ENCODE peak calls at places on chromosomes 11 and 22, in four cellular contexts. One of them, this sample, is unnamed.

GRCh38 chr22:41345807-41346335 is 35.9 kb upstream of the TEF start:
- DNase-seq in HEK293T: no peak
- DNase-seq in stimulated activated CD4-positive, alpha-beta T cell treated with anti-CD3 and anti-CD28 coated beads, Interleukin-2, amount 100 ng/mL, for 48 hours: no peak
- DNase-seq in NCI-H146: no peak
- DNase-seq in this sample: no peak

GRCh38 chr22:48197189-48197690 is 1434.8 kb downstream of the TBC1D22A start:
- DNase-seq in HEK293T: no peak
- DNase-seq in stimulated activated CD4-positive, alpha-beta T cell treated with anti-CD3 and anti-CD28 coated beads, Interleukin-2, amount 100 ng/mL, for 48 hours: no peak
- DNase-seq in NCI-H146: no peak
- DNase-seq in this sample: no peak

GRCh38 chr22:36860017-36860416 is 789 bp upstream of the NCF4 start:
- DNase-seq in HEK293T: no peak
- DNase-seq in stimulated activated CD4-positive, alpha-beta T cell treated with anti-CD3 and anti-CD28 coated beads, Interleukin-2, amount 100 ng/mL, for 48 hours: no peak
- DNase-seq in NCI-H146: no peak
- DNase-seq in this sample: no peak

GRCh38 chr11:106990322-106990721 is 28.0 kb downstream of the GUCY1A2 start:
- DNase-seq in HEK293T: no peak
- DNase-seq in stimulated activated CD4-positive, alpha-beta T cell treated with anti-CD3 and anti-CD28 coated beads, Interleukin-2, amount 100 ng/mL, for 48 hours: no peak
- DNase-seq in NCI-H146: no peak
- DNase-seq in this sample: no peak

GRCh38 chr22:35383679-35384071 is 2.8 kb downstream of the HMOX1 start:
- DNase-seq in HEK293T: no peak
- DNase-seq in stimulated activated CD4-positive, alpha-beta T cell treated with anti-CD3 and anti-CD28 coated beads, Interleukin-2, amount 100 ng/mL, for 48 hours: no peak
- DNase-seq in NCI-H146: no peak
- DNase-seq in this sample: no peak

GRCh38 chr11:44002191-44003093 is 45.3 kb upstream of the ACCSL start:
- DNase-seq in HEK293T: no peak
- DNase-seq in stimulated activated CD4-positive, alpha-beta T cell treated with anti-CD3 and anti-CD28 coated beads, Interleukin-2, amount 100 ng/mL, for 48 hours: no peak
- DNase-seq in NCI-H146: no peak
- DNase-seq in this sample: no peak

GRCh38 chr11:5696210-5696609 is 6.6 kb downstream of the TRIM22 start:
- DNase-seq in HEK293T: no peak
- DNase-seq in stimulated activated CD4-positive, alpha-beta T cell treated with anti-CD3 and anti-CD28 coated beads, Interleukin-2, amount 100 ng/mL, for 48 hours: no peak
- DNase-seq in NCI-H146: no peak
- DNase-seq in this sample: no peak

GRCh38 chr11:108562746-108563581 is 30.6 kb downstream of the EXPH5 start:
- DNase-seq in HEK293T: no peak
- DNase-seq in stimulated activated CD4-positive, alpha-beta T cell treated with anti-CD3 and anti-CD28 coated beads, Interleukin-2, amount 100 ng/mL, for 48 hours: no peak
- DNase-seq in NCI-H146: no peak
- DNase-seq in this sample: no peak

GRCh38 chr22:32684148-32684821 is 117.2 kb upstream of the TIMP3 start:
- DNase-seq in HEK293T: no peak
- DNase-seq in stimulated activated CD4-positive, alpha-beta T cell treated with anti-CD3 and anti-CD28 coated beads, Interleukin-2, amount 100 ng/mL, for 48 hours: no peak
- DNase-seq in NCI-H146: no peak
- DNase-seq in this sample: no peak

GRCh38 chr11:128928400-128928799 is 14.3 kb downstream of the TP53AIP1 start:
- DNase-seq in HEK293T: no peak
- DNase-seq in stimulated activated CD4-positive, alpha-beta T cell treated with anti-CD3 and anti-CD28 coated beads, Interleukin-2, amount 100 ng/mL, for 48 hours: no peak
- DNase-seq in NCI-H146: no peak
- DNase-seq in this sample: no peak

GRCh38 chr11:10459029-10459970 is 4.2 kb downstream of the AMPD3 start:
- DNase-seq in HEK293T: no peak
- DNase-seq in stimulated activated CD4-positive, alpha-beta T cell treated with anti-CD3 and anti-CD28 coated beads, Interleukin-2, amount 100 ng/mL, for 48 hours: peak; percentile 31
- DNase-seq in NCI-H146: no peak
- DNase-seq in this sample: peak; percentile 65

GRCh38 chr22:30600925-30601324 is 6.0 kb upstream of the TCN2 start:
- DNase-seq in HEK293T: no peak
- DNase-seq in stimulated activated CD4-positive, alpha-beta T cell treated with anti-CD3 and anti-CD28 coated beads, Interleukin-2, amount 100 ng/mL, for 48 hours: no peak
- DNase-seq in NCI-H146: no peak
- DNase-seq in this sample: no peak

GRCh38 chr22:19862616-19863246 is 8.1 kb upstream of the GNB1L start:
- DNase-seq in HEK293T: no peak
- DNase-seq in stimulated activated CD4-positive, alpha-beta T cell treated with anti-CD3 and anti-CD28 coated beads, Interleukin-2, amount 100 ng/mL, for 48 hours: no peak
- DNase-seq in NCI-H146: no peak
- DNase-seq in this sample: no peak

GRCh38 chr11:74493816-74494630 is 499 bp upstream of the LIPT2 start:
- DNase-seq in HEK293T: no peak
- DNase-seq in stimulated activated CD4-positive, alpha-beta T cell treated with anti-CD3 and anti-CD28 coated beads, Interleukin-2, amount 100 ng/mL, for 48 hours: no peak
- DNase-seq in NCI-H146: peak; percentile 40
- DNase-seq in this sample: no peak

GRCh38 chr11:2770556-2771301 is 70.9 kb upstream of the KCNQ1OT1 start:
- DNase-seq in HEK293T: no peak
- DNase-seq in stimulated activated CD4-positive, alpha-beta T cell treated with anti-CD3 and anti-CD28 coated beads, Interleukin-2, amount 100 ng/mL, for 48 hours: no peak
- DNase-seq in NCI-H146: no peak
- DNase-seq in this sample: no peak

GRCh38 chr11:61842421-61842820 is 14.3 kb downstream of the FADS2 start:
- DNase-seq in HEK293T: no peak
- DNase-seq in stimulated activated CD4-positive, alpha-beta T cell treated with anti-CD3 and anti-CD28 coated beads, Interleukin-2, amount 100 ng/mL, for 48 hours: no peak
- DNase-seq in NCI-H146: no peak
- DNase-seq in this sample: no peak

GRCh38 chr11:135006800-135007199 is 594.8 kb upstream of the B3GAT1 start:
- DNase-seq in HEK293T: no peak
- DNase-seq in stimulated activated CD4-positive, alpha-beta T cell treated with anti-CD3 and anti-CD28 coated beads, Interleukin-2, amount 100 ng/mL, for 48 hours: no peak
- DNase-seq in NCI-H146: no peak
- DNase-seq in this sample: no peak

GRCh38 chr11:129410561-129410960 is 34.9 kb downstream of the BARX2 start:
- DNase-seq in HEK293T: no peak
- DNase-seq in stimulated activated CD4-positive, alpha-beta T cell treated with anti-CD3 and anti-CD28 coated beads, Interleukin-2, amount 100 ng/mL, for 48 hours: no peak
- DNase-seq in NCI-H146: no peak
- DNase-seq in this sample: no peak

GRCh38 chr11:2839395-2839941 is 46.1 kb downstream of the CDKN1C start:
- DNase-seq in HEK293T: no peak
- DNase-seq in stimulated activated CD4-positive, alpha-beta T cell treated with anti-CD3 and anti-CD28 coated beads, Interleukin-2, amount 100 ng/mL, for 48 hours: no peak
- DNase-seq in NCI-H146: no peak
- DNase-seq in this sample: no peak

GRCh38 chr22:46710842-46711241 is 27.2 kb downstream of the CERK start:
- DNase-seq in HEK293T: no peak
- DNase-seq in stimulated activated CD4-positive, alpha-beta T cell treated with anti-CD3 and anti-CD28 coated beads, Interleukin-2, amount 100 ng/mL, for 48 hours: no peak
- DNase-seq in NCI-H146: no peak
- DNase-seq in this sample: no peak

GRCh38 chr22:40449676-40450035 is 79.3 kb downstream of the SGSM3 start:
- DNase-seq in HEK293T: no peak
- DNase-seq in stimulated activated CD4-positive, alpha-beta T cell treated with anti-CD3 and anti-CD28 coated beads, Interleukin-2, amount 100 ng/mL, for 48 hours: no peak
- DNase-seq in NCI-H146: no peak
- DNase-seq in this sample: no peak

GRCh38 chr11:120807414-120808150 is 216.3 kb upstream of the TBCEL start:
- DNase-seq in HEK293T: no peak
- DNase-seq in stimulated activated CD4-positive, alpha-beta T cell treated with anti-CD3 and anti-CD28 coated beads, Interleukin-2, amount 100 ng/mL, for 48 hours: no peak
- DNase-seq in NCI-H146: no peak
- DNase-seq in this sample: no peak

GRCh38 chr22:17213976-17214375 is 5.3 kb downstream of the ADA2 start:
- DNase-seq in HEK293T: peak; percentile 66
- DNase-seq in stimulated activated CD4-positive, alpha-beta T cell treated with anti-CD3 and anti-CD28 coated beads, Interleukin-2, amount 100 ng/mL, for 48 hours: peak; percentile 45
- DNase-seq in NCI-H146: peak; percentile 6
- DNase-seq in this sample: peak; percentile 39

GRCh38 chr22:46592390-46592872 is 27.8 kb upstream of the GRAMD4 start:
- DNase-seq in HEK293T: no peak
- DNase-seq in stimulated activated CD4-positive, alpha-beta T cell treated with anti-CD3 and anti-CD28 coated beads, Interleukin-2, amount 100 ng/mL, for 48 hours: peak; percentile 41
- DNase-seq in NCI-H146: no peak
- DNase-seq in this sample: peak; percentile 36

GRCh38 chr22:48257690-48258065 is 1495.2 kb downstream of the TBC1D22A start:
- DNase-seq in HEK293T: no peak
- DNase-seq in stimulated activated CD4-positive, alpha-beta T cell treated with anti-CD3 and anti-CD28 coated beads, Interleukin-2, amount 100 ng/mL, for 48 hours: no peak
- DNase-seq in NCI-H146: no peak
- DNase-seq in this sample: no peak

GRCh38 chr11:74670171-74670570 is 61.1 kb downstream of the CHRDL2 start:
- DNase-seq in HEK293T: no peak
- DNase-seq in stimulated activated CD4-positive, alpha-beta T cell treated with anti-CD3 and anti-CD28 coated beads, Interleukin-2, amount 100 ng/mL, for 48 hours: no peak
- DNase-seq in NCI-H146: no peak
- DNase-seq in this sample: no peak

GRCh38 chr11:61362542-61362875 is 335 bp downstream of the TMEM138 start:
- DNase-seq in HEK293T: peak; percentile 27
- DNase-seq in stimulated activated CD4-positive, alpha-beta T cell treated with anti-CD3 and anti-CD28 coated beads, Interleukin-2, amount 100 ng/mL, for 48 hours: peak; percentile 19
- DNase-seq in NCI-H146: peak; percentile 63
- DNase-seq in this sample: peak; percentile 70

GRCh38 chr11:17792161-17792560 is 57.6 kb downstream of the KCNC1 start:
- DNase-seq in HEK293T: no peak
- DNase-seq in stimulated activated CD4-positive, alpha-beta T cell treated with anti-CD3 and anti-CD28 coated beads, Interleukin-2, amount 100 ng/mL, for 48 hours: no peak
- DNase-seq in NCI-H146: peak; percentile 20
- DNase-seq in this sample: no peak

GRCh38 chr11:10892250-10892649 is 34.4 kb upstream of the ZBED5 start:
- DNase-seq in HEK293T: no peak
- DNase-seq in stimulated activated CD4-positive, alpha-beta T cell treated with anti-CD3 and anti-CD28 coated beads, Interleukin-2, amount 100 ng/mL, for 48 hours: no peak
- DNase-seq in NCI-H146: no peak
- DNase-seq in this sample: no peak

GRCh38 chr11:112113539-112114457 is 27.1 kb downstream of the SDHD start:
- DNase-seq in HEK293T: peak; percentile 63
- DNase-seq in stimulated activated CD4-positive, alpha-beta T cell treated with anti-CD3 and anti-CD28 coated beads, Interleukin-2, amount 100 ng/mL, for 48 hours: no peak
- DNase-seq in NCI-H146: peak; percentile 66
- DNase-seq in this sample: no peak